ENCODE peak calls at places on chromosome 17, in ten cellular contexts. D, T, L, K, X, H, I, B, V and F are unnamed samples. For H3K4me1, the result is how much of the 10 kb centered on the place peaks cover.

GRCh38 chr17:63550816-63551639 is 751 bp downstream of the DCAF7 start:
- DNase-seq in I (peak), V (no peak), H (no peak), K (no peak), T (peak), D (no peak), L (no peak), B (no peak), X (no peak), F (no peak)

GRCh38 chr17:68458260-68459029 is 1.1 kb upstream of the WIPI1 start:
- DNase-seq in V (no peak), B (no peak), T (no peak), L (no peak), D (no peak), H (no peak), K (no peak), I (peak), X (no peak), F (no peak)

GRCh38 chr17:78117027-78117981 is 11.3 kb downstream of the TMC6 start:
- DNase-seq in I (peak), T (no peak), X (no peak), L (no peak), K (no peak), D (no peak), H (no peak), B (no peak), V (peak), F (no peak)

GRCh38 chr17:2500446-2500845 is 11.2 kb downstream of the METTL16 start:
- DNase-seq in T (no peak), I (no peak), D (no peak), V (no peak), K (no peak), B (no peak), H (no peak), X (no peak), L (no peak), F (no peak)

GRCh38 chr17:49969134-49969759 is at the start of gene DLX4:
- DNase-seq in V (no peak), D (no peak), H (peak), K (no peak), I (no peak), B (no peak), T (peak), X (no peak), L (no peak), F (no peak)

GRCh38 chr17:20063665-20064648 is 54.8 kb downstream of the SPECC1 start:
- DNase-seq in V (peak), K (no peak), I (no peak), D (no peak), T (peak), B (peak), L (peak), H (no peak), X (peak), F (peak)

GRCh38 chr17:41061969-41062368 is 2.1 kb upstream of the KRTAP2-3 start:
- DNase-seq in V (no peak), K (no peak), T (peak), I (no peak), X (no peak), L (no peak), B (no peak), H (no peak), D (no peak), F (no peak)

GRCh38 chr17:78528541-78528940 is 48.7 kb downstream of the DNAH17 start:
- DNase-seq in V (no peak), L (no peak), H (no peak), K (no peak), B (no peak), X (no peak), T (no peak), D (no peak), I (no peak), F (no peak)

GRCh38 chr17:32197987-32198386 is 55.7 kb downstream of the RHOT1 start:
- DNase-seq in L (no peak), I (no peak), H (no peak), X (no peak), V (no peak), T (no peak), K (no peak), B (no peak), D (no peak), F (no peak)

GRCh38 chr17:64992325-64992802 is 64.2 kb downstream of the GNA13 start:
- DNase-seq in B (no peak), K (no peak), T (peak), V (no peak), L (no peak), X (no peak), H (no peak), I (no peak), D (no peak), F (no peak)

GRCh38 chr17:67759355-67760171 is 41.8 kb downstream of the NOL11 start:
- DNase-seq in L (no peak), B (peak), T (peak), X (peak), V (peak), D (no peak), K (no peak), I (peak), H (no peak), F (no peak)

GRCh38 chr17:40317345-40317873 is 8.4 kb downstream of the RARA start:
- DNase-seq in K (no peak), H (no peak), D (peak), I (peak), B (no peak), T (peak), L (no peak), V (peak), X (peak), F (peak)

GRCh38 chr17:59067340-59067739 is 39.3 kb downstream of the TRIM37 start:
- DNase-seq in K (no peak), D (no peak), T (no peak), L (no peak), X (no peak), I (no peak), B (no peak), H (no peak), V (no peak), F (no peak)

GRCh38 chr17:79914813-79915740 is 75.8 kb upstream of the CBX4 start:
- DNase-seq in T (no peak), K (no peak), B (no peak), X (no peak), L (no peak), I (no peak), D (no peak), V (peak), H (no peak), F (peak)

GRCh38 chr17:10790491-10791401 is 13.2 kb downstream of the TMEM238L start:
- DNase-seq in D (no peak), X (no peak), L (peak), I (no peak), V (no peak), H (no peak), T (peak), K (no peak), B (no peak), F (no peak)

GRCh38 chr17:80319262-80319998 is 58.8 kb downstream of the RNF213 start:
- DNase-seq in D (no peak), T (no peak), V (no peak), B (no peak), L (no peak), K (no peak), X (no peak), H (no peak), I (no peak), F (peak)

GRCh38 chr17:80244871-80245509 is 15.7 kb upstream of the RNF213 start:
- DNase-seq in L (no peak), X (no peak), H (no peak), D (no peak), T (no peak), K (no peak), V (peak), B (no peak), I (no peak), F (peak)

GRCh38 chr17:230371-230770 is 48.9 kb upstream of the DOC2B start:
- DNase-seq in V (peak), T (no peak), X (peak), B (no peak), D (no peak), K (no peak), I (no peak), L (no peak), H (no peak), F (no peak)

GRCh38 chr17:19546289-19547065 is 12.8 kb downstream of the SLC47A1 start:
- DNase-seq in L (no peak), I (peak), V (peak), X (peak), H (no peak), D (no peak), T (peak), B (peak), K (no peak), F (peak)

GRCh38 chr17:57955183-57955952 is at the start of gene CUEDC1:
- DNase-seq in H (peak), B (peak), I (peak), D (peak), V (peak), K (no peak), T (peak), L (peak), X (peak), F (peak)

DNA sequence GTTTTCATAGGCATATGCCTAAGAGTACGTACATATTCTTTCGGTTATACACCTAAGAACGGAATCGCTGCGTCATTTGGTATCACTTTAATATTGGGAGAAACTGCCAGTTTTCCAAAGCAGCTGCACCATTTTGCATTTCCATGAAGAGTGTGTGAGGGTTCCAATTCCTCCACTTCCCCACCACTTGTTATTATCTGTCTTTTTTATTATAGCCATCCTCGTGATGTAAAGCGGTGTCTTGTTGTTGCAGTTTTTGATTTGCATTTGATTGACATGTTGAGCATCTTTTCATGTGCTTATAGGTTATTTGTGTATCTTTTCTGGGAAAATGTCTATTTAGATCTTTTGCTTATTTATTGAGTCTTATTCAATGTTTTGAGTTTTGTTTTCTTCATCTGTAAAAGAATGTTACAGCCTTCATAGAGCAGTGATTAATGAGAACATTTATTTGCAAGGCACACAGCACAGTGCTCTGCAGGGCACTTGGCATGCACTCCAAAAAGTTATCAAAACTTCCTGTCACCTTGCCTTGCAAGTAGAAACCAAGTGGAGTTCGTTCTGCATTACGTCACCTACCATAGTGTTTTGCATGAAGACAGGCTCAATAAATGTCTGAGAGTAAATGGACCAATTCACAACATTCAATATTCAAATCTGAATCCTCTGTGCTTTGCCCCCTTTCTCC is 26.6 kb upstream of the ST6GALNAC1 start:
- DNase-seq in I (no peak), D (no peak), X (no peak), T (no peak), B (peak), H (no peak), L (no peak), K (no peak), V (no peak), F (no peak)
- H3K27ac ChIP-seq in I (no peak), D (no peak), X (peak), T (no peak), B (no peak), H (no peak), L (peak), K (peak), V (no peak), F (no peak)

DNA sequence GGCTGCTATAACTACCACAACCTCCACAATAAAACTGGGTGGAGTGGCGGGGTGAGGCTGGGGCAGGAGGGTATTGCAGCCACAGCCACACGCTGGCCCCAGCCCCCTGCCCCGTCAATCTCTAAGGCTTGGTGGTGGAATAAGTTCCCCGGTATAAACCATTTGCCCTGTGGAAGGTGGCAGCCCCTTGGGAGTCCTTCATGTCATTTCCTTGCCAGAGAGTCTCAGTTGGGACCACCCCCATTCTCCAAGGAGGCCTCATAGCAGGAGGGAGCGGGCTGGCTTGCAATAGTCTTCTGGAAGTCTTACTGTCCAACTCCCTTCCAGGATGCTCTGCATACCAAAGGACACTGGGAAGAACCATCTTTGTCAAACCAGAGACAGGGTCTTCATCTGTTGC is 19.4 kb downstream of the CD300A start:
- DNase-seq in H (no peak), B (no peak), L (no peak), I (no peak), T (no peak), X (no peak), V (no peak), K (no peak), D (no peak), F (no peak)
- H3K4me1 ChIP-seq in H (under half), B (under half), L (under half), I (under half), T (under half), X (under half), V (under half), K (under half), D (under half), F (under half)

GRCh38 chr17:17050346-17051345 is 8.4 kb downstream of the MPRIP start:
- DNase-seq in V (no peak), T (no peak), D (no peak), B (no peak), I (no peak), X (no peak), K (no peak), H (no peak), L (no peak), F (peak)

GRCh38 chr17:17051791-17052461 is 9.7 kb downstream of the MPRIP start:
- DNase-seq in T (peak), K (no peak), V (peak), D (no peak), B (no peak), H (no peak), X (no peak), I (no peak), L (no peak), F (peak)

GRCh38 chr17:17053446-17054379 is 11.5 kb downstream of the MPRIP start:
- DNase-seq in H (no peak), B (no peak), D (no peak), L (no peak), X (no peak), T (no peak), K (no peak), V (no peak), I (no peak), F (no peak)

GRCh38 chr17:17052462-17053221 is 10.4 kb downstream of the MPRIP start:
- DNase-seq in B (no peak), H (no peak), D (no peak), K (no peak), I (no peak), T (no peak), X (no peak), V (no peak), L (no peak), F (no peak)

DNA sequence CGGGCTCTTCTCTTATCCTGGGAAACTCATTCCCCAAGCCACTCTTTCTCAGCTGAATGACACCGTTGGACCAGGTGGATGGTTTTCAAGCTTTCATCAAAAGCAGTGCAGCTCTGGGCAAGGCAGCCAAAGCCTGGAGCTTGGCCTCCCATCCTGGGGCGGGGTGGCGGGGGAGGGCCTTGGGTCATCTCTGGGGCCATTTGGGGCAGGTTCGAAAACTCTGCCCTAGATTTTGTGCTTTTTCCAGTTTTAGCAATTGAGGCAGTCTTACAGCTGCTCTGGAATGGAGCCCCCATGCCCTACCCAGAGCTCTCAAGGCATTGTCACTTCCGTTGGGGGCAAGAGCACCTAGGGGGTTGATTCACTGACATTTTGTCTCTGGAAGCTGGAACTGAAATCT is 9.1 kb downstream of the MPRIP start:
- DNase-seq in X (no peak), I (no peak), H (no peak), L (no peak), V (no peak), K (no peak), D (no peak), B (no peak), T (no peak), F (no peak)
- H3K27ac ChIP-seq in X (peak), I (no peak), H (no peak), L (no peak), V (peak), K (peak), D (no peak), B (peak), T (peak), F (no peak)

GRCh38 chr17:52930145-52930544 is 771.6 kb upstream of the CA10 start:
- DNase-seq in B (no peak), I (no peak), H (no peak), T (no peak), K (no peak), D (no peak), V (no peak), X (no peak), L (no peak), F (no peak)

DNA sequence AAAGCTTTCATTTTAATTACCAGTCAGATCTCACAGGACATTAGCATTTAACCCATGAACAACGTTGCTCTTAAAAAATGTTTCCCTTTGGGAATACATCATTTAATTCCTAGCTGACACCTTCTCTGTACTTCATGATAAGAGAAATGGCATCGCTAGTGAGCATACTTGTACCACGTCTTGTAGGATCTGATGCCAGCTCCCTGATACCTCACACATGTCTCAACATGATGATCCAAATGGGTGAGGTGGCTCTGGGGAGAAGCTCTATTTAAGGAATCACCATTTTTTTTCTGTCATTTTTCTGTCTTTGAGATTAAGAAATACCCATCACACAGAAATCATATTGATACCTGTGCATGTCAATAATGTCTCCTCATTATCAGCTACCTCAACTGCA is 772.1 kb upstream of the CA10 start:
- DNase-seq in X (no peak), L (no peak), H (no peak), I (no peak), V (no peak), B (no peak), T (no peak), D (no peak), K (no peak), F (no peak)
- H3K4me1 ChIP-seq in X (under half), L (under half), H (under half), I (under half), V (under half), B (under half), T (under half), D (under half), K (under half), F (under half)

GRCh38 chr17:48139948-48140347 is 32.4 kb downstream of the SNX11 start:
- DNase-seq in L (no peak), B (no peak), T (no peak), K (no peak), I (no peak), H (no peak), D (no peak), V (no peak), X (no peak), F (no peak)
- H3K27ac ChIP-seq in L (no peak), B (no peak), T (no peak), K (no peak), I (no peak), H (no peak), D (no peak), V (no peak), X (no peak), F (no peak)

DNA sequence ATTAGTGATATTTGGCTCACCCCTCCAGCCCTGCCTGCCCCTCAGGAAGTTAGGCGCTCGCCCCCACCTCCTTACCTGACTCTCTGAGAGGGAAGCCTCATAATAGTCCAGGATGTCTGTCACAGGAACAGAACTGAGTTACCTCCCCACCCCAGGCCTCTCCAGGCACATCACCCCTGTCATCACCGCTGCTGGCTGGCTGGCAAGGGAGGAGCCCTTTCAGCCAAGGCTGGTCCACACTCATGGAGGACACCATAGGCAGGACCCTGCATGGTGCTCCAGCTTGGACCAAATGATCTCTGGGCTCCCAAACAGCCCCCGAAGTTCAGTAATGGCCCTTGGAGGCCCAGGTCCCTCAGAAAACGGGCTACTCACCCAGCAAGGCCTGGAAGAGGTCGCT is 1.5 kb downstream of the DLG4 start:
- DNase-seq in D (no peak), B (no peak), K (no peak), L (no peak), I (no peak), V (no peak), T (no peak), X (no peak), H (no peak), F (no peak)
- H3K4me1 ChIP-seq in D (half or more), B (under half), K (half or more), L (under half), I (half or more), V (under half), T (under half), X (half or more), H (under half), F (under half)

GRCh38 chr17:45106582-45106981 is 25.7 kb downstream of the PLCD3 start:
- DNase-seq in I (no peak), H (no peak), V (no peak), T (no peak), D (no peak), L (no peak), K (no peak), X (no peak), B (no peak), F (no peak)
- H3K27ac ChIP-seq in I (no peak), H (no peak), V (peak), T (no peak), D (no peak), L (no peak), K (peak), X (peak), B (no peak), F (peak)